ENCODE peak calls at places on chromosomes 1 and 21, in six cellular contexts. B, K, I, L, Y and S are unnamed samples.

GRCh38 chr1:42328916-42329496 is 6.0 kb downstream of the FOXJ3 start:
- DNase-seq in Y (no peak), I (no peak), K (no peak), L (no peak), B (no peak), S (no peak)

GRCh38 chr1:241767737-241768136 is 80.3 kb upstream of the EXO1 start:
- DNase-seq in I (no peak), L (no peak), Y (no peak), K (peak; percentile 13), B (no peak), S (no peak)

GRCh38 chr1:27967106-27967883 is 7.5 kb downstream of the XKR8 start:
- DNase-seq in Y (no peak), L (no peak), B (no peak), I (no peak), K (no peak), S (no peak)

GRCh38 chr1:32336963-32337675 is 1.1 kb upstream of the MARCKSL1 start:
- DNase-seq in L (peak; percentile 87), B (peak; percentile 49), Y (peak; percentile 60), I (no peak), K (no peak), S (no peak)

GRCh38 chr1:15627343-15627988 is 10.2 kb downstream of the DDI2 start:
- DNase-seq in Y (peak; percentile 38), L (no peak), I (no peak), K (no peak), B (no peak), S (no peak)

GRCh38 chr1:229409616-229410369 is 24.1 kb downstream of the ACTA1 start:
- DNase-seq in Y (no peak), B (no peak), K (no peak), I (no peak), L (no peak), S (no peak)

GRCh38 chr21:33362044-33362555 is 37.3 kb downstream of the IFNAR1 start:
- DNase-seq in Y (no peak), B (no peak), L (no peak), K (peak; percentile 54), I (no peak), S (no peak)

GRCh38 chr1:21297975-21298374 is 7.7 kb upstream of the ECE1 start:
- DNase-seq in K (no peak), I (peak; percentile 87), B (no peak), Y (peak; percentile 78), L (no peak), S (peak; percentile 87)

GRCh38 chr1:54474500-54475235 is 68.5 kb upstream of the SSBP3 start:
- DNase-seq in Y (peak; percentile 29), K (no peak), L (no peak), B (no peak), I (no peak), S (no peak)

DNA sequence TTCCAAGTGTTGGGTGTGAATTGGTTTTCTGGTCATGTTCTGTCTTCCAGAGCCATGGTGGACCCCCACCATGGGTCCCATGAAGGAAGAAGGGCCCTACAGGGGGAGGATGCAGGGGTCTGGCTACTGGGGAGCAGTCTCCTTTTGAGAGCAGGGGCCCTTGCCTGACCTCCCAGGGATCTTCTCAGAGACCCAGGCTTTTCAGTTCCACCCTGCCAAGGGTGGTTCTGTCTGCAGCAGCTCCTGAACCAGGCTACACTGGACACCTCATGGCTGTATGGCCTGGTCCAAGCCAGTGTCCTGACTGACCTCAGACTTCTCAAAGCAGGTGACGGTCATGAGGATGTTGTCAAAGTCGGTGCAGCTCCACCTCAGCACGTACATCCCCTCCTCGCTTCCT is 109.0 kb downstream of the JAK1 start:
- DNase-seq in L (no peak), B (no peak), Y (no peak), K (no peak), I (no peak), S (no peak)
- H3K36me3 ChIP-seq in L (peaks cover 9% of the 10 kb centered on the region), B (peaks cover 79% of the 10 kb centered on the region), Y (peaks cover 95% of the 10 kb centered on the region), K (peaks cover 2% of the 10 kb centered on the region), I (peaks cover 99% of the 10 kb centered on the region), S (peaks cover 23% of the 10 kb centered on the region)

GRCh38 chr1:11682287-11682771 is 1.4 kb upstream of the MAD2L2 start:
- DNase-seq in L (no peak), Y (no peak), I (no peak), K (peak; percentile 66), B (no peak), S (no peak)
- H3K4me3 ChIP-seq in L (no peak overlapping the region), Y (no peak overlapping the region), I (no peak overlapping the region), K (no peak overlapping the region), B (no peak overlapping the region), S (no peak overlapping the region)

DNA sequence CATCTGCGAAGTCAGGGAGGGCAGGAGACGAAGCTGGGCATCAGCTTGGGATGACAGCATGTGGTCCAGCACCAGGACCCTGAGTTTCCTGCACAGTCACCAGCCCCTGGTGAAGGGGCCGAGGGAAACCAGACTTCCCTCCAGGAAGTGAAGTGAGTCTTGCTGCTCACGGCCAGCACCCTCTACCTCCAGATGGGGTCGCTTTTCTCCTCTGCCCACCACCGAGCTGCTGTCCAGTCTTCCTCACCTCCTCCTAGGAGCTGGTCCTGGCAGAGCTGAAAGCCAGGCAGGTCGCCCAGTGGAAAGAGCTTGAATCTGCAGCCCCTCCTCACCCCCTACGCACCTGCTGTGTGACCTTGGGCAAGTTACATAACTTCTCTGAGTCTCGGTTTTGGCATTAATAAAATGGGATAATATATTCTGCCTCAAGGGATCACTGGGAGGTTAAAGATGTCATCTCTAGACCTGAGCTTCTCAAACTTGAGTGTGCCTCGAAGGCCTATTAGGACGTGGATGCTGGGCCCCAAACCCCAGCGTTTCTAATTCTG is 118.5 kb upstream of the VAMP3 start:
- DNase-seq in L (no peak), I (no peak), B (no peak), K (no peak), Y (no peak), S (no peak)
- H3K36me3 ChIP-seq in L (no peaks in the 10 kb centered on the region), I (no peaks in the 10 kb centered on the region), B (no peaks in the 10 kb centered on the region), K (no peaks in the 10 kb centered on the region), Y (no peaks in the 10 kb centered on the region), S (no peaks in the 10 kb centered on the region)

DNA sequence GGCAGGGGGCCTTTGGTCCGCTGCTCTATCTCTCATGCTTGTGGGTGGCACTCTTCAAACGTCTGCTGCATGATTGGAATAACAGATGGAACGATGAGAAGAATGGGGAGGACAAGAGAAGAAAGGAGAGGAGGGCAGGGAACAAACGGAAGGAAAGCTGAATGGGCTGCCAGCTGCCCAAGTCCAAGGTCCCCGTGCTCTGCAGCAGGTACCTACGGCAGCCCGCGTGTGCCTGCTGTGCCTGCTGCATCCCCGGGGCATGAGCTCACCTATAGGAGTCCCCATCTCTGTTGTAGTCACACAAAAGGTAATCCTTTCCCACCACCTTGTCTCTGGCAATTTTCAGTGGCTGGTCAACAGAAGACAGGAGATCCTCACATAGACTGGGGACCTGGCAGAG is 73.1 kb downstream of the SLC66A1 start:
- DNase-seq in B (no peak), K (no peak), I (no peak), L (no peak), Y (no peak), S (no peak)
- H3K4me3 ChIP-seq in B (no peak overlapping the region), K (no peak overlapping the region), I (no peak overlapping the region), L (no peak overlapping the region), Y (no peak overlapping the region), S (no peak overlapping the region)